ENCODE peak calls at places on chromosome 1, in ten cellular contexts. P, B, A, W, I, R, Y, V, E and M are unnamed samples.

GRCh38 chr1:87045757-87046422 is 131.5 kb downstream of the HS2ST1 start:
- DNase-seq in W (no peak), P (no peak), V (no peak), I (no peak), R (no peak), Y (no peak), B (no peak), E (no peak), A (no peak), M (no peak)

GRCh38 chr1:109161836-109162606 is 48.1 kb downstream of the ELAPOR1 start:
- DNase-seq in W (no peak), P (peak; percentile 63), R (no peak), V (no peak), A (no peak), E (no peak), B (no peak), Y (peak; percentile 29), I (no peak), M (no peak)

GRCh38 chr1:58031416-58031815 is 515.1 kb downstream of the OMA1 start:
- DNase-seq in V (no peak), W (no peak), E (no peak), A (no peak), I (no peak), R (no peak), P (no peak), Y (no peak), B (no peak), M (no peak)

GRCh38 chr1:43980255-43981134 is 1.5 kb downstream of the B4GALT2 start:
- DNase-seq in W (no peak), B (peak; percentile 44), R (no peak), P (no peak), V (no peak), E (no peak), I (no peak), Y (no peak), A (no peak), M (no peak)

GRCh38 chr1:23913212-23913880 is at the start of gene CNR2:
- DNase-seq in I (no peak), A (no peak), B (no peak), Y (no peak), W (no peak), V (no peak), E (no peak), R (no peak), P (no peak), M (no peak)

GRCh38 chr1:183770816-183771128 is 34.1 kb upstream of the RGL1 start:
- DNase-seq in B (no peak), Y (no peak), V (no peak), A (no peak), E (no peak), P (no peak), R (no peak), W (no peak), I (no peak), M (no peak)

GRCh38 chr1:66452162-66452561 is 81.8 kb upstream of the SGIP1 start:
- DNase-seq in E (no peak), Y (no peak), A (no peak), B (no peak), R (no peak), V (no peak), I (no peak), P (no peak), W (no peak), M (no peak)

GRCh38 chr1:171653796-171654704 is 1.6 kb upstream of the MYOC start:
- DNase-seq in R (no peak), E (no peak), Y (no peak), V (no peak), W (no peak), A (no peak), B (no peak), I (no peak), P (peak; percentile 13), M (no peak)

GRCh38 chr1:209387969-209388329 is 195.6 kb upstream of the CAMK1G start:
- DNase-seq in B (no peak), A (no peak), P (no peak), R (no peak), E (no peak), W (no peak), Y (no peak), I (no peak), V (no peak), M (no peak)

GRCh38 chr1:51344602-51345299 is 14.4 kb upstream of the TTC39A start:
- DNase-seq in W (peak; percentile 31), R (no peak), P (peak; percentile 68), I (no peak), Y (no peak), E (no peak), A (no peak), V (no peak), B (peak; percentile 70), M (peak; percentile 57)

GRCh38 chr1:241614572-241614971 is 25.6 kb downstream of the CHML start:
- DNase-seq in I (no peak), R (no peak), W (no peak), Y (no peak), P (no peak), A (no peak), B (no peak), E (no peak), V (no peak), M (no peak)

GRCh38 chr1:7299329-7299799 is 471.7 kb upstream of the VAMP3 start:
- DNase-seq in V (no peak), P (peak; percentile 30), Y (peak; percentile 37), R (no peak), A (peak; percentile 53), I (peak; percentile 98), E (peak; percentile 76), W (no peak), B (peak; percentile 48), M (no peak)

GRCh38 chr1:170692866-170693575 is 29.1 kb downstream of the PRRX1 start:
- DNase-seq in B (no peak), W (no peak), R (no peak), P (no peak), Y (no peak), E (no peak), A (no peak), I (peak; percentile 50), V (no peak), M (no peak)

GRCh38 chr1:62977321-62977720 is 193.4 kb downstream of the ATG4C start:
- DNase-seq in P (no peak), R (no peak), V (no peak), A (no peak), E (no peak), B (no peak), I (no peak), W (no peak), Y (no peak), M (no peak)

GRCh38 chr1:94039871-94040569 is 80.9 kb downstream of the ABCA4 start:
- DNase-seq in Y (peak; percentile 47), R (no peak), I (no peak), V (no peak), A (no peak), W (no peak), B (no peak), P (no peak), E (no peak), M (no peak)
- TF ChIP-seq CTCF in Y (no peak), R (no peak), I (no peak), V (peak; percentile 24), A (no peak), W (peak; percentile 48), B (peak; percentile 21), P (no peak), E (peak; percentile 20), M (peak; percentile 6)

GRCh38 chr1:246815693-246816270 is 91.6 kb downstream of the SCCPDH start:
- DNase-seq in R (no peak), A (no peak), W (no peak), I (peak; percentile 23), V (no peak), E (no peak), B (no peak), P (no peak), Y (no peak), M (no peak)
- TF ChIP-seq CTCF in R (no peak), A (no peak), W (no peak), I (no peak), V (no peak), E (no peak), B (no peak), P (no peak), Y (no peak), M (no peak)

DNA sequence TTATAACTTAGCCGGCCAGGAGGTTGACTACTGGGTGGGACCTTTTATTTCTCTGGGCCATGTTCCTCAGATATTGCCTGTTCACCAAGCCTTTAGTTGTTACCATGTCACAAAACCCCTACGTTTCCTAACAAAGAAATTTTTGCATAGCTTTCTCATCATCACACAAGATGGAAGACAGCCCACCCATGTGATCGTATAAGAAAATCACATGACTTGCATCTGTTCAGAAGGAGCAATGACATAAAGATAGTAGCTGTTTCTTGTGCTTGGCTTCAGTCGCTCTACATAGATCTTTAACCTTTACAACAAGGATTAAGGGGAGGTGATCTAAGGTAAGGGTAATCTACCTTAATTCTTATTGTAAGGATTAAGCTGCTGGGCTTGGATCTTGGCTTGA is 88.9 kb upstream of the NGF start:
- DNase-seq in A (no peak), P (no peak), V (no peak), R (no peak), B (no peak), I (no peak), E (no peak), W (no peak), Y (no peak), M (no peak)
- TF ChIP-seq CTCF in A (no peak), P (no peak), V (no peak), R (no peak), B (no peak), I (no peak), E (no peak), W (no peak), Y (no peak), M (no peak)

GRCh38 chr1:42738678-42739226 is 1.3 kb downstream of the CLDN19 start:
- DNase-seq in P (no peak), I (no peak), E (no peak), A (no peak), B (no peak), V (no peak), R (no peak), W (no peak), Y (no peak), M (no peak)

GRCh38 chr1:42736152-42736551 is 3.9 kb downstream of the CLDN19 start:
- DNase-seq in V (no peak), R (no peak), P (no peak), A (no peak), E (no peak), Y (no peak), B (peak; percentile 73), W (peak; percentile 49), I (no peak), M (no peak)

GRCh38 chr1:42736571-42737200 is 3.4 kb downstream of the CLDN19 start:
- DNase-seq in P (no peak), W (no peak), V (no peak), I (no peak), B (no peak), R (no peak), E (no peak), A (no peak), Y (no peak), M (no peak)

GRCh38 chr1:42737986-42738677 is 1.9 kb downstream of the CLDN19 start:
- DNase-seq in I (no peak), P (no peak), B (no peak), R (no peak), Y (no peak), A (no peak), E (no peak), W (no peak), V (no peak), M (no peak)

GRCh38 chr1:42737257-42737656 is 2.8 kb downstream of the CLDN19 start:
- DNase-seq in R (no peak), E (no peak), A (no peak), B (peak; percentile 74), Y (no peak), W (no peak), P (peak; percentile 79), I (no peak), V (no peak), M (no peak)
- TF ChIP-seq CTCF in R (no peak), E (no peak), A (no peak), B (no peak), Y (no peak), W (no peak), P (no peak), I (no peak), V (no peak), M (no peak)